ENCODE peak calls at places on chromosomes 12 and 14, in four cellular contexts. E is H7, C is EH, X is aorta. Y is an unnamed sample.

GRCh38 chr12:16299403-16299802 is 21.9 kb upstream of the SLC15A5 start:
- DNase-seq in C (no peak), X (no peak), E (no peak), Y (no peak)

GRCh38 chr14:95871531-95871930 is 5.1 kb upstream of the TUNAR start:
- DNase-seq in E (no peak), X (no peak), C (no peak), Y (no peak)

GRCh38 chr14:99955826-99956455 is 109.3 kb upstream of the EVL start:
- DNase-seq in E (no peak), X (no peak), C (no peak), Y (no peak)

GRCh38 chr12:20472089-20472488 is 103.8 kb downstream of the PDE3A start:
- DNase-seq in C (peak), X (no peak), E (no peak), Y (no peak)

GRCh38 chr12:1217191-1217949 is 226.3 kb downstream of the ERC1 start:
- DNase-seq in E (no peak), C (peak), X (no peak), Y (no peak)

GRCh38 chr12:87107270-87107669 is 851.1 kb upstream of the MGAT4C start:
- DNase-seq in X (no peak), E (no peak), C (no peak), Y (no peak)

GRCh38 chr12:48053122-48053521 is 48.8 kb upstream of the COL2A1 start:
- DNase-seq in X (no peak), E (no peak), C (no peak), Y (no peak)

GRCh38 chr12:5257763-5258475 is 174.0 kb upstream of the NTF3 start:
- DNase-seq in C (no peak), X (no peak), E (no peak), Y (no peak)

GRCh38 chr14:81172353-81172752 is 48.4 kb downstream of the GTF2A1 start:
- DNase-seq in C (peak), E (no peak), X (no peak), Y (no peak)

GRCh38 chr12:120118710-120119097 is 2.2 kb upstream of the RAB35 start:
- DNase-seq in E (no peak), X (no peak), C (peak), Y (no peak)

GRCh38 chr14:64764641-64765520 is 60.7 kb downstream of the PLEKHG3 start:
- DNase-seq in C (peak), X (peak), E (peak), Y (peak)

GRCh38 chr12:111598637-111599458 is at the start of gene ATXN2:
- DNase-seq in E (peak), C (peak), X (peak), Y (peak)

GRCh38 chr12:20105938-20106337 is 262.4 kb upstream of the PDE3A start:
- DNase-seq in E (no peak), C (peak), X (no peak), Y (no peak)

Y was measured in lower lobe of right lung.